ENCODE peak calls at places on chromosome 2, in nine cellular contexts. One of them, this sample, is unnamed.

GRCh38 chr2:44686561-44686960 is 254.9 kb upstream of the SIX3 start:
- DNase-seq in uterus: no peak
- DNase-seq in SJSA1: no peak
- DNase-seq in astrocyte of the spinal cord: peak
- DNase-seq in neural progenitor cell: no peak
- DNase-seq in heart left ventricle: no peak
- DNase-seq in AG20443: peak
- DNase-seq in activated T-cell treated with anti-CD3 and anti-CD28 coated beads for 1 hour: no peak
- DNase-seq in K562: no peak
- DNase-seq in this sample: no peak

GRCh38 chr2:27901219-27901618 is 10.7 kb downstream of the BABAM2 start:
- DNase-seq in SJSA1: no peak
- DNase-seq in K562: no peak
- DNase-seq in activated T-cell treated with anti-CD3 and anti-CD28 coated beads for 1 hour: no peak
- DNase-seq in astrocyte of the spinal cord: no peak
- DNase-seq in AG20443: peak
- DNase-seq in uterus: no peak
- DNase-seq in heart left ventricle: no peak
- DNase-seq in neural progenitor cell: no peak
- DNase-seq in this sample: no peak

GRCh38 chr2:169619946-169620345 is 35.8 kb downstream of the PPIG start:
- DNase-seq in SJSA1: no peak
- DNase-seq in heart left ventricle: no peak
- DNase-seq in astrocyte of the spinal cord: peak
- DNase-seq in activated T-cell treated with anti-CD3 and anti-CD28 coated beads for 1 hour: no peak
- DNase-seq in AG20443: no peak
- DNase-seq in neural progenitor cell: no peak
- DNase-seq in uterus: no peak
- DNase-seq in K562: no peak
- DNase-seq in this sample: no peak

GRCh38 chr2:160309585-160309984 is 109.5 kb upstream of the ITGB6 start:
- DNase-seq in heart left ventricle: no peak
- DNase-seq in neural progenitor cell: no peak
- DNase-seq in activated T-cell treated with anti-CD3 and anti-CD28 coated beads for 1 hour: no peak
- DNase-seq in SJSA1: peak
- DNase-seq in uterus: no peak
- DNase-seq in astrocyte of the spinal cord: no peak
- DNase-seq in K562: no peak
- DNase-seq in AG20443: peak
- DNase-seq in this sample: no peak

GRCh38 chr2:37523861-37524362 is 147.5 kb downstream of the CDC42EP3 start:
- DNase-seq in K562: no peak
- DNase-seq in SJSA1: no peak
- DNase-seq in AG20443: peak
- DNase-seq in activated T-cell treated with anti-CD3 and anti-CD28 coated beads for 1 hour: no peak
- DNase-seq in neural progenitor cell: no peak
- DNase-seq in heart left ventricle: peak
- DNase-seq in uterus: peak
- DNase-seq in astrocyte of the spinal cord: peak
- DNase-seq in this sample: no peak

GRCh38 chr2:213246665-213247281 is 37.5 kb upstream of the SPAG16 start:
- DNase-seq in astrocyte of the spinal cord: peak
- DNase-seq in K562: peak
- DNase-seq in uterus: no peak
- DNase-seq in SJSA1: no peak
- DNase-seq in activated T-cell treated with anti-CD3 and anti-CD28 coated beads for 1 hour: peak
- DNase-seq in heart left ventricle: no peak
- DNase-seq in AG20443: peak
- DNase-seq in neural progenitor cell: peak
- DNase-seq in this sample: no peak

GRCh38 chr2:239724194-239724849 is 300.8 kb downstream of the NDUFA10 start:
- DNase-seq in activated T-cell treated with anti-CD3 and anti-CD28 coated beads for 1 hour: no peak
- DNase-seq in neural progenitor cell: no peak
- DNase-seq in astrocyte of the spinal cord: no peak
- DNase-seq in AG20443: no peak
- DNase-seq in K562: no peak
- DNase-seq in uterus: peak
- DNase-seq in SJSA1: no peak
- DNase-seq in heart left ventricle: peak
- DNase-seq in this sample: no peak

GRCh38 chr2:56898986-56899385 is 715.2 kb downstream of the CCDC85A start:
- DNase-seq in heart left ventricle: no peak
- DNase-seq in neural progenitor cell: no peak
- DNase-seq in astrocyte of the spinal cord: no peak
- DNase-seq in SJSA1: no peak
- DNase-seq in K562: no peak
- DNase-seq in AG20443: no peak
- DNase-seq in uterus: no peak
- DNase-seq in activated T-cell treated with anti-CD3 and anti-CD28 coated beads for 1 hour: no peak
- DNase-seq in this sample: no peak

GRCh38 chr2:60519259-60519863 is 34.1 kb downstream of the BCL11A start:
- DNase-seq in uterus: no peak
- DNase-seq in SJSA1: no peak
- DNase-seq in heart left ventricle: no peak
- DNase-seq in neural progenitor cell: no peak
- DNase-seq in K562: no peak
- DNase-seq in AG20443: peak
- DNase-seq in astrocyte of the spinal cord: peak
- DNase-seq in activated T-cell treated with anti-CD3 and anti-CD28 coated beads for 1 hour: no peak
- DNase-seq in this sample: no peak

GRCh38 chr2:217656366-217656765 is 346.4 kb downstream of the TNS1 start:
- DNase-seq in neural progenitor cell: no peak
- DNase-seq in K562: no peak
- DNase-seq in astrocyte of the spinal cord: no peak
- DNase-seq in heart left ventricle: no peak
- DNase-seq in AG20443: no peak
- DNase-seq in SJSA1: no peak
- DNase-seq in activated T-cell treated with anti-CD3 and anti-CD28 coated beads for 1 hour: no peak
- DNase-seq in uterus: no peak
- DNase-seq in this sample: no peak

GRCh38 chr2:221073650-221074049 is 498.5 kb downstream of the EPHA4 start:
- DNase-seq in heart left ventricle: no peak
- DNase-seq in AG20443: no peak
- DNase-seq in neural progenitor cell: no peak
- DNase-seq in uterus: no peak
- DNase-seq in K562: no peak
- DNase-seq in SJSA1: no peak
- DNase-seq in astrocyte of the spinal cord: no peak
- DNase-seq in activated T-cell treated with anti-CD3 and anti-CD28 coated beads for 1 hour: no peak
- DNase-seq in this sample: no peak

This sample was measured in Panc1.